ENCODE peak calls at places on chromosomes 12 and 14, in eight cellular contexts. One of them, this sample, is unnamed.

GRCh38 chr12:46219892-46220655 is 48.8 kb downstream of the SLC38A1 start:
- DNase-seq in progenitor cell of endocrine pancreas: no peak
- DNase-seq in cardiac fibroblast: peak; percentile 81
- DNase-seq in fibroblast of mammary gland: peak; percentile 81
- DNase-seq in HFFc6: peak; percentile 91
- DNase-seq in CD4-positive, alpha-beta T cell: peak; percentile 70
- DNase-seq in lung: no peak
- DNase-seq in HL-60: peak; percentile 25
- DNase-seq in this sample: no peak

GRCh38 chr12:52612431-52613290 is 5.7 kb downstream of the KRT73 start:
- DNase-seq in progenitor cell of endocrine pancreas: no peak
- DNase-seq in cardiac fibroblast: no peak
- DNase-seq in fibroblast of mammary gland: no peak
- DNase-seq in HFFc6: no peak
- DNase-seq in CD4-positive, alpha-beta T cell: no peak
- DNase-seq in lung: no peak
- DNase-seq in HL-60: no peak
- DNase-seq in this sample: no peak

GRCh38 chr12:27207626-27208413 is 36.3 kb upstream of the STK38L start:
- DNase-seq in progenitor cell of endocrine pancreas: no peak
- DNase-seq in cardiac fibroblast: no peak
- DNase-seq in fibroblast of mammary gland: peak; percentile 42
- DNase-seq in HFFc6: no peak
- DNase-seq in CD4-positive, alpha-beta T cell: no peak
- DNase-seq in lung: no peak
- DNase-seq in HL-60: no peak
- DNase-seq in this sample: no peak

GRCh38 chr14:75452324-75452723 is 24.5 kb downstream of the JDP2 start:
- DNase-seq in progenitor cell of endocrine pancreas: no peak
- DNase-seq in cardiac fibroblast: peak; percentile 32
- DNase-seq in fibroblast of mammary gland: peak; percentile 46
- DNase-seq in HFFc6: no peak
- DNase-seq in CD4-positive, alpha-beta T cell: no peak
- DNase-seq in lung: no peak
- DNase-seq in HL-60: no peak
- DNase-seq in this sample: no peak

GRCh38 chr12:92482599-92482998 is 220.2 kb upstream of the PLEKHG7 start:
- DNase-seq in progenitor cell of endocrine pancreas: no peak
- DNase-seq in cardiac fibroblast: no peak
- DNase-seq in fibroblast of mammary gland: no peak
- DNase-seq in HFFc6: no peak
- DNase-seq in CD4-positive, alpha-beta T cell: no peak
- DNase-seq in lung: no peak
- DNase-seq in HL-60: no peak
- DNase-seq in this sample: no peak

GRCh38 chr14:55123101-55123500 is 6.0 kb upstream of the LGALS3 start:
- DNase-seq in progenitor cell of endocrine pancreas: no peak
- DNase-seq in cardiac fibroblast: peak; percentile 94
- DNase-seq in fibroblast of mammary gland: peak; percentile 95
- DNase-seq in HFFc6: peak; percentile 82
- DNase-seq in CD4-positive, alpha-beta T cell: no peak
- DNase-seq in lung: no peak
- DNase-seq in HL-60: no peak
- DNase-seq in this sample: no peak

GRCh38 chr12:32302218-32302826 is 97.0 kb upstream of the FGD4 start:
- DNase-seq in progenitor cell of endocrine pancreas: no peak
- DNase-seq in cardiac fibroblast: peak; percentile 46
- DNase-seq in fibroblast of mammary gland: peak; percentile 42
- DNase-seq in HFFc6: peak; percentile 15
- DNase-seq in CD4-positive, alpha-beta T cell: no peak
- DNase-seq in lung: no peak
- DNase-seq in HL-60: peak; percentile 36
- DNase-seq in this sample: peak; percentile 28

GRCh38 chr12:4217091-4217490 is 56.5 kb upstream of the CCND2 start:
- DNase-seq in progenitor cell of endocrine pancreas: peak; percentile 1
- DNase-seq in cardiac fibroblast: no peak
- DNase-seq in fibroblast of mammary gland: no peak
- DNase-seq in HFFc6: no peak
- DNase-seq in CD4-positive, alpha-beta T cell: no peak
- DNase-seq in lung: no peak
- DNase-seq in HL-60: peak; percentile 46
- DNase-seq in this sample: no peak

GRCh38 chr12:89247541-89247942 is 104.8 kb downstream of the DUSP6 start:
- DNase-seq in progenitor cell of endocrine pancreas: no peak
- DNase-seq in cardiac fibroblast: no peak
- DNase-seq in fibroblast of mammary gland: peak; percentile 41
- DNase-seq in HFFc6: no peak
- DNase-seq in CD4-positive, alpha-beta T cell: no peak
- DNase-seq in lung: no peak
- DNase-seq in HL-60: no peak
- DNase-seq in this sample: no peak

GRCh38 chr14:71105177-71105576 is 197.9 kb downstream of the PCNX1 start:
- DNase-seq in progenitor cell of endocrine pancreas: no peak
- DNase-seq in cardiac fibroblast: no peak
- DNase-seq in fibroblast of mammary gland: no peak
- DNase-seq in HFFc6: no peak
- DNase-seq in CD4-positive, alpha-beta T cell: no peak
- DNase-seq in lung: no peak
- DNase-seq in HL-60: no peak
- DNase-seq in this sample: no peak

GRCh38 chr14:75184447-75184846 is 8.0 kb upstream of the TMED10 start:
- DNase-seq in progenitor cell of endocrine pancreas: no peak
- DNase-seq in cardiac fibroblast: peak; percentile 49
- DNase-seq in fibroblast of mammary gland: peak; percentile 36
- DNase-seq in HFFc6: peak; percentile 86
- DNase-seq in CD4-positive, alpha-beta T cell: no peak
- DNase-seq in lung: no peak
- DNase-seq in HL-60: no peak
- DNase-seq in this sample: no peak

GRCh38 chr14:44316647-44317432 is 190.2 kb downstream of the FSCB start:
- DNase-seq in progenitor cell of endocrine pancreas: no peak
- DNase-seq in cardiac fibroblast: peak; percentile 93
- DNase-seq in fibroblast of mammary gland: peak; percentile 91
- DNase-seq in HFFc6: peak; percentile 58
- DNase-seq in CD4-positive, alpha-beta T cell: no peak
- DNase-seq in lung: no peak
- DNase-seq in HL-60: peak; percentile 7
- DNase-seq in this sample: no peak

GRCh38 chr14:65940056-65940735 is 527.7 kb downstream of the FUT8 start:
- DNase-seq in progenitor cell of endocrine pancreas: no peak
- DNase-seq in cardiac fibroblast: no peak
- DNase-seq in fibroblast of mammary gland: no peak
- DNase-seq in HFFc6: no peak
- DNase-seq in CD4-positive, alpha-beta T cell: no peak
- DNase-seq in lung: no peak
- DNase-seq in HL-60: no peak
- DNase-seq in this sample: peak; percentile 28

GRCh38 chr12:47904647-47905312 is at the start of gene VDR:
- DNase-seq in progenitor cell of endocrine pancreas: peak; percentile 64
- DNase-seq in cardiac fibroblast: peak; percentile 75
- DNase-seq in fibroblast of mammary gland: peak; percentile 65
- DNase-seq in HFFc6: peak; percentile 74
- DNase-seq in CD4-positive, alpha-beta T cell: peak; percentile 61
- DNase-seq in lung: peak; percentile 78
- DNase-seq in HL-60: peak; percentile 88
- DNase-seq in this sample: peak; percentile 66

GRCh38 chr12:75727577-75727976 is 216.2 kb upstream of the KRR1 start:
- DNase-seq in progenitor cell of endocrine pancreas: no peak
- DNase-seq in cardiac fibroblast: no peak
- DNase-seq in fibroblast of mammary gland: no peak
- DNase-seq in HFFc6: no peak
- DNase-seq in CD4-positive, alpha-beta T cell: no peak
- DNase-seq in lung: no peak
- DNase-seq in HL-60: no peak
- DNase-seq in this sample: no peak
- TF ChIP-seq CTCF in progenitor cell of endocrine pancreas: no peak
- TF ChIP-seq CTCF in cardiac fibroblast: no peak
- TF ChIP-seq CTCF in fibroblast of mammary gland: no peak
- TF ChIP-seq CTCF in HFFc6: no peak
- TF ChIP-seq CTCF in CD4-positive, alpha-beta T cell: no peak
- TF ChIP-seq CTCF in lung: no peak
- TF ChIP-seq CTCF in HL-60: no peak
- TF ChIP-seq CTCF in this sample: no peak

GRCh38 chr12:2139651-2140050 is 86.9 kb downstream of the CACNA1C start:
- DNase-seq in progenitor cell of endocrine pancreas: no peak
- DNase-seq in cardiac fibroblast: no peak
- DNase-seq in fibroblast of mammary gland: no peak
- DNase-seq in HFFc6: no peak
- DNase-seq in CD4-positive, alpha-beta T cell: no peak
- DNase-seq in lung: no peak
- DNase-seq in HL-60: no peak
- DNase-seq in this sample: no peak
- TF ChIP-seq CTCF in progenitor cell of endocrine pancreas: no peak
- TF ChIP-seq CTCF in cardiac fibroblast: no peak
- TF ChIP-seq CTCF in fibroblast of mammary gland: no peak
- TF ChIP-seq CTCF in HFFc6: no peak
- TF ChIP-seq CTCF in CD4-positive, alpha-beta T cell: no peak
- TF ChIP-seq CTCF in lung: no peak
- TF ChIP-seq CTCF in HL-60: no peak
- TF ChIP-seq CTCF in this sample: no peak

DNA sequence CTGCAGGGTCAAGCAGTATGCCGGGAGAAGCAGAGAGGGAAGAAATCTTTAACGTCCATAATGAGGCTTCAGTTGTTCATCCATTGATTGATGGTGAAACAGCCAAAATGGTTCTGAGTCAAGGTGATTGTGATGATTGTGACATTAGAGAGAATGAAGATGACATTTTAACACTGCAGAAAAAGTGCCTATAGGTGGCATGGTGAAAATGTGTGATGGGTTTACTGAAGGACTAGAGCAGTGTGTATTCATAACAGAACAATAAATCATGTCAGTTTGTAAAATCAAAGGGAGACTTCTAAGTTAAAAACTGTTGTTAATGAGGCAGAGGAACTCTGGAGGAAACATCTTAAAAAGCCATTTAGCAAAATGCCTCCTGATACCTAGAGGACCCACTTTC is 57.7 kb upstream of the CAND1 start:
- DNase-seq in progenitor cell of endocrine pancreas: no peak
- DNase-seq in cardiac fibroblast: no peak
- DNase-seq in fibroblast of mammary gland: no peak
- DNase-seq in HFFc6: no peak
- DNase-seq in CD4-positive, alpha-beta T cell: no peak
- DNase-seq in lung: no peak
- DNase-seq in HL-60: no peak
- DNase-seq in this sample: no peak
- TF ChIP-seq CTCF in progenitor cell of endocrine pancreas: no peak
- TF ChIP-seq CTCF in cardiac fibroblast: no peak
- TF ChIP-seq CTCF in fibroblast of mammary gland: no peak
- TF ChIP-seq CTCF in HFFc6: no peak
- TF ChIP-seq CTCF in CD4-positive, alpha-beta T cell: no peak
- TF ChIP-seq CTCF in lung: no peak
- TF ChIP-seq CTCF in HL-60: no peak
- TF ChIP-seq CTCF in this sample: no peak

DNA sequence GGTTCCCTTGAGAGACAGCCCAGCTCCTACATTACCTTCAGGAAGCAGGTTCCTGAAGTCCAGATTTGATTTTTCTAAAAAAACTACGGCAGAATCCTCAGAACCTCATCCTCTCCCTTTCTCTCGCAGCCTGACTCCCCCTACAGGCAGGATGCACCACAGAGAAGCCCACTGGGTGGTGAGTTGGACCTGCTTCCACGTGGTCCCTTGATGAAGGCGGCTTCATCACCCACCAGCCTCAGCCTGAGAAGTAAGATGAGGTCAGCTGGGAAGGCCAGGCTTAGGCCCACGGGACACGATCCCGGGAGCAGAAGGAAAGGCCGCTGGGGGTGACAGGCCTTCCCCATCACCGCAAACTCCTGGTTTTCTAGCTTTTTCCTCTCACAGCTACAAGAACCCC is 83.0 kb downstream of the ACTN1 start:
- DNase-seq in progenitor cell of endocrine pancreas: no peak
- DNase-seq in cardiac fibroblast: no peak
- DNase-seq in fibroblast of mammary gland: peak; percentile 18
- DNase-seq in HFFc6: peak; percentile 20
- DNase-seq in CD4-positive, alpha-beta T cell: no peak
- DNase-seq in lung: no peak
- DNase-seq in HL-60: no peak
- DNase-seq in this sample: no peak
- TF ChIP-seq CTCF in progenitor cell of endocrine pancreas: peak; percentile 34
- TF ChIP-seq CTCF in cardiac fibroblast: peak; percentile 54
- TF ChIP-seq CTCF in fibroblast of mammary gland: peak; percentile 42
- TF ChIP-seq CTCF in HFFc6: peak; percentile 72
- TF ChIP-seq CTCF in CD4-positive, alpha-beta T cell: no peak
- TF ChIP-seq CTCF in lung: no peak
- TF ChIP-seq CTCF in HL-60: no peak
- TF ChIP-seq CTCF in this sample: peak; percentile 22

DNA sequence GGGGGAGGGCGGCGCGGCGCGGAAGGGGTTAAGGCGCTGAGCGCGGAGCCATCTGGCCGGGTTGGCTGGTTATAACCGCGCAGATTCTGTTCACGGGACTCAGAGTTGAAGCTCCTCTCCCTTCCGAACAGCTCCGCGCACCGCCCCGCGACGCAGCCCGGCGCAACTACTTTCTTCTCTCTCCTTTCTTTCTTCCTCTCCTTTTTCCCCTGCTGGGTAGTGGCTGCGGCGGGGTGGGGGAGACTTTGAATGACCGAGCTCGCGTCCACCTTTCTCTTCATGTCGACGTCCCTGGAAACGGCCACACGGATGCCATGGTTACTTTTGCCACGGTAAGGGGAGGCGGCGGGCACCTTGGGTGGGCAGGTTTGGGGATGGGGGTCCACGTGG is at the start of gene NTF3:
- DNase-seq in progenitor cell of endocrine pancreas: peak; percentile 34
- DNase-seq in cardiac fibroblast: peak; percentile 40
- DNase-seq in fibroblast of mammary gland: peak; percentile 2
- DNase-seq in HFFc6: peak; percentile 41
- DNase-seq in CD4-positive, alpha-beta T cell: no peak
- DNase-seq in lung: no peak
- DNase-seq in HL-60: no peak
- DNase-seq in this sample: peak; percentile 32
- TF ChIP-seq CTCF in progenitor cell of endocrine pancreas: no peak
- TF ChIP-seq CTCF in cardiac fibroblast: no peak
- TF ChIP-seq CTCF in fibroblast of mammary gland: no peak
- TF ChIP-seq CTCF in HFFc6: no peak
- TF ChIP-seq CTCF in CD4-positive, alpha-beta T cell: no peak
- TF ChIP-seq CTCF in lung: no peak
- TF ChIP-seq CTCF in HL-60: no peak
- TF ChIP-seq CTCF in this sample: no peak

DNA sequence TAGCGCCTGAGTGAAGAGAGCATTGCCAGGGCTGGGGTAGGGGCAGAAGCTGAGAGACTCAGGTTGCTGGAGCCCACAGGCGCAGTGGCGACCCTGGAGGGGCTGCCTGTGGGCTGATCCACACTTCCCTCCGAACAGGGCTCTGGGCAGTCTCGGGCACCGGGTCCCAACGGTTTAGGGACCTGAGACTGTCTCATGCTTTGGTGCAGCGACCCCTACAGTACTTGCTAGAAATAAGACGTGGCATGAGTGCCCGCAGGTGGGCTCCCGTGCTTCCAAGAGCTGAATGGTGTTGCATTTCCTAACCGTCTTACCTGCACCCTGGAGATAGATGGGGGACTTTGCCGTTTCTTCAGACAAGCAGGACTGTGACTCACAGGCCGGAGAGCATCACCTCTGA is 57.4 kb downstream of the AACS start:
- DNase-seq in progenitor cell of endocrine pancreas: no peak
- DNase-seq in cardiac fibroblast: no peak
- DNase-seq in fibroblast of mammary gland: no peak
- DNase-seq in HFFc6: no peak
- DNase-seq in CD4-positive, alpha-beta T cell: no peak
- DNase-seq in lung: no peak
- DNase-seq in HL-60: no peak
- DNase-seq in this sample: no peak
- TF ChIP-seq CTCF in progenitor cell of endocrine pancreas: no peak
- TF ChIP-seq CTCF in cardiac fibroblast: no peak
- TF ChIP-seq CTCF in fibroblast of mammary gland: no peak
- TF ChIP-seq CTCF in HFFc6: no peak
- TF ChIP-seq CTCF in CD4-positive, alpha-beta T cell: no peak
- TF ChIP-seq CTCF in lung: no peak
- TF ChIP-seq CTCF in HL-60: no peak
- TF ChIP-seq CTCF in this sample: no peak

This sample was measured in endothelial cell.